ENCODE peak calls at places on chromosomes 4 and X, in six cellular contexts. F is DMS79, M is epithelial cell of esophagus, D is astrocyte of the spinal cord, T is activated T-cell treated with anti-CD3 and anti-CD28 coated beads for 48 hours, O is left cardiac atrium. Y is an unnamed sample.

GRCh38 chr4:16860506-16860905 is 37.9 kb downstream of the LDB2 start:
- DNase-seq in F (no peak), M (peak), D (peak), T (no peak), O (no peak), Y (peak)

GRCh38 chr4:81137446-81137845 is 77.6 kb downstream of the PRKG2 start:
- DNase-seq in F (no peak), M (no peak), D (no peak), T (no peak), O (no peak), Y (no peak)

GRCh38 chr4:183201331-183201730 is 102.3 kb downstream of the WWC2 start:
- DNase-seq in F (no peak), M (peak), D (peak), T (no peak), O (no peak), Y (peak)

GRCh38 chr4:6962211-6963041 is 52.8 kb downstream of the TBC1D14 start:
- DNase-seq in F (no peak), M (no peak), D (no peak), T (no peak), O (no peak), Y (no peak)

GRCh38 chr4:212438-213174 is 88.3 kb downstream of the ZNF718 start:
- DNase-seq in F (no peak), M (peak), D (peak), T (no peak), O (peak), Y (peak)

GRCh38 chr4:123055943-123056342 is 133.5 kb upstream of the NUDT6 start:
- DNase-seq in F (no peak), M (peak), D (peak), T (no peak), O (no peak), Y (peak)

GRCh38 chrX:48927736-48928382 is 9.0 kb upstream of the PIM2 start:
- DNase-seq in F (no peak), M (no peak), D (no peak), T (no peak), O (no peak), Y (no peak)

GRCh38 chr4:3434891-3435683 is 6.7 kb upstream of the HGFAC start:
- DNase-seq in F (no peak), M (no peak), D (no peak), T (no peak), O (no peak), Y (no peak)

GRCh38 chr4:152894673-152895072 is 41.5 kb upstream of the FHDC1 start:
- DNase-seq in F (no peak), M (peak), D (peak), T (no peak), O (no peak), Y (peak)

GRCh38 chr4:48906283-48907173 is at the start of gene OCIAD2:
- DNase-seq in F (peak), M (peak), D (peak), T (peak), O (peak), Y (no peak)

GRCh38 chr4:128812360-128812958 is 3.0 kb downstream of the JADE1 start:
- DNase-seq in F (peak), M (peak), D (peak), T (peak), O (peak), Y (peak)

GRCh38 chrX:17983389-17983788 is 122.3 kb upstream of the RAI2 start:
- DNase-seq in F (no peak), M (no peak), D (no peak), T (no peak), O (no peak), Y (no peak)

GRCh38 chrX:132023896-132024386 is 839 bp downstream of the STK26 start:
- DNase-seq in F (no peak), M (peak), D (no peak), T (peak), O (peak), Y (no peak)

GRCh38 chr4:20253272-20253798 is 1.6 kb downstream of the SLIT2 start:
- DNase-seq in F (no peak), M (no peak), D (no peak), T (no peak), O (peak), Y (no peak)

GRCh38 chr4:112926826-112927225 is 122.6 kb upstream of the ANK2 start:
- DNase-seq in F (no peak), M (no peak), D (no peak), T (no peak), O (no peak), Y (no peak)

GRCh38 chr4:128548381-128548780 is 260.8 kb upstream of the PGRMC2 start:
- DNase-seq in F (no peak), M (no peak), D (no peak), T (no peak), O (no peak), Y (no peak)

GRCh38 chr4:37082912-37083311 is 161.6 kb upstream of the NWD2 start:
- DNase-seq in F (no peak), M (no peak), D (no peak), T (no peak), O (no peak), Y (no peak)

GRCh38 chrX:17547658-17548057 is 172.7 kb downstream of the NHS start:
- DNase-seq in F (peak), M (peak), D (peak), T (no peak), O (peak), Y (peak)

GRCh38 chr4:23788460-23788859 is 101.4 kb downstream of the PPARGC1A start:
- DNase-seq in F (no peak), M (peak), D (no peak), T (no peak), O (no peak), Y (no peak)